ENCODE peak calls at places on chromosomes 11 and 22, in four cellular contexts. One of them, this sample, is unnamed.

GRCh38 chr11:115390441-115390840 is 113.8 kb downstream of the CADM1 start:
- DNase-seq in neural progenitor cell: no peak
- DNase-seq in GM23248: no peak
- DNase-seq in mammary epithelial cell: no peak
- DNase-seq in this sample: no peak

GRCh38 chr11:118290923-118291322 is 13.6 kb upstream of the CD3E start:
- DNase-seq in neural progenitor cell: peak
- DNase-seq in GM23248: peak
- DNase-seq in mammary epithelial cell: peak
- DNase-seq in this sample: no peak

GRCh38 chr11:30914143-30914762 is 328.1 kb upstream of the MPPED2 start:
- DNase-seq in neural progenitor cell: peak
- DNase-seq in GM23248: peak
- DNase-seq in mammary epithelial cell: peak
- DNase-seq in this sample: peak

GRCh38 chr11:60307507-60308195 is 19.4 kb upstream of the MS4A6E start:
- DNase-seq in neural progenitor cell: no peak
- DNase-seq in GM23248: no peak
- DNase-seq in mammary epithelial cell: peak
- DNase-seq in this sample: no peak

GRCh38 chr11:75714211-75714610 is 3.4 kb upstream of the MOGAT2 start:
- DNase-seq in neural progenitor cell: no peak
- DNase-seq in GM23248: no peak
- DNase-seq in mammary epithelial cell: no peak
- DNase-seq in this sample: no peak

GRCh38 chr11:57213282-57214086 is 23.6 kb downstream of the APLNR start:
- DNase-seq in neural progenitor cell: peak
- DNase-seq in GM23248: no peak
- DNase-seq in mammary epithelial cell: no peak
- DNase-seq in this sample: peak

GRCh38 chr22:35334010-35334409 is 34.3 kb downstream of the TOM1 start:
- DNase-seq in neural progenitor cell: no peak
- DNase-seq in GM23248: no peak
- DNase-seq in mammary epithelial cell: no peak
- DNase-seq in this sample: no peak

GRCh38 chr11:131671320-131671719 is 300.9 kb downstream of the NTM start:
- DNase-seq in neural progenitor cell: no peak
- DNase-seq in GM23248: no peak
- DNase-seq in mammary epithelial cell: no peak
- DNase-seq in this sample: no peak

GRCh38 chr11:28836285-28837081 is 728.3 kb downstream of the METTL15 start:
- DNase-seq in neural progenitor cell: peak
- DNase-seq in GM23248: peak
- DNase-seq in mammary epithelial cell: peak
- DNase-seq in this sample: peak

GRCh38 chr11:86497836-86498235 is 123.1 kb downstream of the CCDC81 start:
- DNase-seq in neural progenitor cell: no peak
- DNase-seq in GM23248: no peak
- DNase-seq in mammary epithelial cell: no peak
- DNase-seq in this sample: no peak

GRCh38 chr22:39543095-39543494 is 10.5 kb upstream of the RPS19BP1 start:
- DNase-seq in neural progenitor cell: peak
- DNase-seq in GM23248: peak
- DNase-seq in mammary epithelial cell: no peak
- DNase-seq in this sample: no peak

GRCh38 chr22:49503321-49503720 is 324.4 kb downstream of the BRD1 start:
- DNase-seq in neural progenitor cell: no peak
- DNase-seq in GM23248: no peak
- DNase-seq in mammary epithelial cell: no peak
- DNase-seq in this sample: no peak

GRCh38 chr22:49502126-49502826 is 325.4 kb downstream of the BRD1 start:
- DNase-seq in neural progenitor cell: no peak
- DNase-seq in GM23248: no peak
- DNase-seq in mammary epithelial cell: no peak
- DNase-seq in this sample: peak

GRCh38 chr22:49506010-49506400 is 321.7 kb downstream of the BRD1 start:
- DNase-seq in neural progenitor cell: no peak
- DNase-seq in GM23248: no peak
- DNase-seq in mammary epithelial cell: no peak
- DNase-seq in this sample: no peak

GRCh38 chr22:49505337-49506009 is 322.2 kb downstream of the BRD1 start:
- DNase-seq in neural progenitor cell: no peak
- DNase-seq in GM23248: no peak
- DNase-seq in mammary epithelial cell: no peak
- DNase-seq in this sample: no peak

DNA sequence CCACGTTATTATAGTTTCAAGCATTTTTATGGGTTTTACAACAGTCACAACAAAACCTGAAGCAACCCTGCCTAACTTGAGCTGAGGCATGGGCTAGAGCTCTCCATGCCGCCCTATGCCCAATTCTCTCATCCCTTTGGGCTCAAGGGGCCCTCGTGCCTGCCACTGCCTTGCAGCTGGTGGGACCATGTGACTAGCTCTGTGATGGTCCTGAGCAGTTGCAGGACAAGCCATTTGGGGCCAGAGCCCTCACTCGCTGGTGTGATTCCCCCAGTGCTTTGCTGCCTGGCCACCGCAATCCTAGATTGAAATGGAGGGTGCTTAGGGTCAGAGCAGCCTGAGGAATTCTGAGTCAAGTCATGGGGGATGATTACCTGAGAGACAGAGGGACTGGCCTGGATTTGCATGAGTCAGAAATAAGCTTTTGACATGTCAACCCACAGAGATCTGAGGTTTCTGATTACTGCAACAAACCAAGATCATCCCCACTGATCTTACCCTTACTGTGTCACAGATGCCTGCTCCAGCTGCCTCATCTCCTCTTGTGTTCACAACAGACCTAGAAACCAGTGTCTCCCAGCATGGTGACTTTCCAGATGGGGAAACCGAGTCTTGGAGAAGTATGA is 323.7 kb downstream of the BRD1 start:
- DNase-seq in neural progenitor cell: no peak
- DNase-seq in GM23248: no peak
- DNase-seq in mammary epithelial cell: no peak
- DNase-seq in this sample: no peak
- H3K4me2 ChIP-seq in neural progenitor cell: no peak
- H3K4me2 ChIP-seq in GM23248: no peak
- H3K4me2 ChIP-seq in mammary epithelial cell: no peak
- H3K4me2 ChIP-seq in this sample: no peak

DNA sequence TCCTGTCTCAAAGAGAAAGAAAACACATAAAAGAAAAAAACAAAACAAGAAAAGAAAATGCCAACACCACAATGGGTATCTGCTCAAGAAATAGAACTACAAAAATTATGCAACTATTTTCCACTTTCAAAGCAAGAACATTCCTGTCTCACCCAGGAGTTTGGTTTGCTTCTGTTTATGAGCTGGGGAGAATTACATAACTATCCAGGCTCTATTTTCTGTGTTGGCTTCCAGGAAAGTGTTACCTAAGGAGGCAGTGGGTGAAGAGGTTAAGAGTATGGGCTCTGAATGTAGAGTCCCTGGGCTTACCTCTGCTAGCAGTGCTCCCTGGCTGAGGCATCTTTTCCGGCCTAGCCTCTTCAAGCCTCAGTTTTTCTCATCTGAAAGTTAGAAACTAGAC is 426.7 kb downstream of the MIAT start:
- DNase-seq in neural progenitor cell: no peak
- DNase-seq in GM23248: no peak
- DNase-seq in mammary epithelial cell: no peak
- DNase-seq in this sample: no peak
- H3K4me2 ChIP-seq in neural progenitor cell: no peak
- H3K4me2 ChIP-seq in GM23248: no peak
- H3K4me2 ChIP-seq in mammary epithelial cell: no peak
- H3K4me2 ChIP-seq in this sample: no peak

DNA sequence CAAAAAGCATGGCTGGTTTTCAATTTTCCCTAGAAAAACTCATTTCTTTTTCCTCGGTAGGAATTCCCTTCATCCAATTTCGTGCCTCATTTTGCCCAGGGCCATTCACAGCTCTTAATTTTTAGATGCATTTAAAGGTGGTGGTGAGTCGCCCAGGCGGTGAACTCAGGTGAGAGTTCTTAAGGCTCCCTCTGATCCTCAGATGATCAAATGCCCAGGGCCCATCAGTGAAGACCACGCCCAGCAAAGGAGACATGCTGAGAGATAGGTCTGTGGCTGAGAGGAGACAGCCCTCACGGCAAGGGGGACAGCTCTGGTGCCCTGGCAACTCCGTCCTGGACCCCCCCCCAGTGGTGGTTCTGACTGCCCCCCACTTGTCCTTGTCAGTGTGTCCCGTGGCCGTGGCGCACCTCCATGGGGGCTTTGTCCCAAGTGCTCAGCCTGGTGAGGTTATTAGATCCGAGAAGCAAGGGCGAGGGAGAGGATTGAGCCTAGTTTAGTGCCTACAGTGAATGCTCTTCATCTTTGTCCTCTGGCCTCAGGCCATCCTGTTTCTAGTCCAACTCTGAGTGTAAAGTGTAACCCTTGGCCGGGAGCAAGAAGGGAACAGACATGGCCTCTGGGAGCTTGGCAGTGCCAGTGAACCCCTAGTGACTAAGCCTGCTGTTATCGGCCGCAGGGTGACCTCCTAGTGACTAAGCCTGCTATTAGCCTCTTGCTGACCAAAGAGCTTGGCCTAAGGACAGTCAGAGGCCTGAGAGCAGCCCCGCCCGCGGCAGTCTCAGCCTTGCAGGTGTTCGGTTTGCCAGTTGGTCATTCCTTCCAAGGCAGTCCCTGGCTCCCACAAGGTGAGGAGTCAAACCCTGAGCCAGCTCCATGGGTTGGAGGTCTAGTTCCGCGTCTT is 83.5 kb downstream of the CTTN start:
- DNase-seq in neural progenitor cell: no peak
- DNase-seq in GM23248: peak
- DNase-seq in mammary epithelial cell: peak
- DNase-seq in this sample: peak
- H3K4me2 ChIP-seq in neural progenitor cell: no peak
- H3K4me2 ChIP-seq in GM23248: no peak
- H3K4me2 ChIP-seq in mammary epithelial cell: no peak
- H3K4me2 ChIP-seq in this sample: peak

DNA sequence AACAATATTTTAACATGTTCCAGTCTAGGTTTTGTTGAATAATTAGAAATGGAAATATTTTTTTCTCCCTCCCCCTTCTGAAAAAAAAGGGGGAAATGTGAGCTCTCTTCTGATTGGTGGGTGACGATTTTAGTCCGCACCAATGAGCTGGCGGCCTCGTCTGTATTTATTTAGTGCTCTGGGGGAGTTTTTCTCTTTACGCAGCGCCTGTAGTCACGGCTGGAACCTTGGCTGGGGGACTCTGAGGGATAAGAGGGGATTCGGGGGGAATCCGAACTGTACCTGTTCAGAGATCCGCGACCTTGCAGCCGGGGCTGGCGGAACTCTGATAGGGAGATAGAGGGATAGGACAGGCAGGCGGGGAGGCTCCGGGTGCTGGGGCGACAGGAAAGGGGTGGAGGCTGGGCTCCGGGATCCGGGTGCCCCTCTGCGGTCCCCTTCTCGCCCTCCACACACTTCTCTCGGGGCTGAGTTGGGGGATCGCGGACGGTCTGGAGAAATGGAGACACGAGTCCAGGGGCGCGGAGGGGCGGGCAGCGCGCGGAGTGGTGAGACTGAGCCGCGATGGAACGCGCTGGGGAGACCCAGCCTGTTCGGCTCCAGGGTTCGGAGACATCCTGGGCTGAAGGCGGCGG is 99.7 kb upstream of the HSD17B12 start:
- DNase-seq in neural progenitor cell: peak
- DNase-seq in GM23248: peak
- DNase-seq in mammary epithelial cell: no peak
- DNase-seq in this sample: no peak
- H3K4me2 ChIP-seq in neural progenitor cell: peak
- H3K4me2 ChIP-seq in GM23248: peak
- H3K4me2 ChIP-seq in mammary epithelial cell: peak
- H3K4me2 ChIP-seq in this sample: peak